ENCODE peak calls at places on chromosomes 16 and 17, in nine cellular contexts. R is HCT116; F is thoracic aorta; W is A549; U is tibial nerve; H is aorta; A is naive thymus-derived CD4-positive, alpha-beta T cell; O is hepatocyte; E is HepG2. Z is an unnamed sample. For H3K9me3, the result is how much of the 10 kb centered on the place peaks cover.

GRCh38 chr17:38341035-38341721 is 2.6 kb downstream of the GPR179 start:
- DNase-seq in E (peak), H (no peak), R (no peak), O (peak), F (no peak), U (peak), A (no peak), W (no peak), Z (no peak)

GRCh38 chr17:29155235-29155965 is 24.8 kb downstream of the MYO18A start:
- DNase-seq in A (no peak), O (peak), R (peak), H (peak), U (no peak), E (peak), W (peak), F (no peak), Z (no peak)

GRCh38 chr16:49061315-49061714 is 220.3 kb downstream of the CBLN1 start:
- DNase-seq in U (no peak), A (no peak), R (no peak), E (no peak), O (no peak), W (no peak), H (no peak), F (no peak), Z (no peak)

GRCh38 chr16:57824880-57825279 is 22.6 kb upstream of the KIFC3 start:
- DNase-seq in A (no peak), H (no peak), O (peak), F (no peak), U (no peak), E (peak), R (no peak), W (no peak), Z (no peak)

GRCh38 chr17:80613732-80614071 is 69.1 kb downstream of the RPTOR start:
- DNase-seq in R (no peak), H (no peak), A (no peak), W (no peak), O (no peak), U (no peak), F (no peak), E (no peak), Z (no peak)

GRCh38 chr17:62968445-62968923 is 2.4 kb downstream of the TANC2 start:
- DNase-seq in H (no peak), E (peak), W (peak), A (no peak), F (no peak), O (peak), R (peak), U (peak), Z (peak)

GRCh38 chr16:30740364-30741251 is 7.6 kb upstream of the PHKG2 start:
- DNase-seq in F (peak), W (peak), U (peak), H (peak), E (no peak), R (peak), A (no peak), O (peak), Z (no peak)

GRCh38 chr17:3688852-3689261 is 7.1 kb downstream of the P2RX5 start:
- DNase-seq in O (no peak), F (no peak), E (no peak), H (no peak), U (no peak), W (no peak), R (no peak), A (no peak), Z (no peak)

GRCh38 chr16:85253127-85253941 is 141.1 kb upstream of the CIBAR2 start:
- DNase-seq in H (peak), O (peak), F (no peak), A (peak), E (peak), U (peak), W (peak), R (no peak), Z (peak)

GRCh38 chr17:1511290-1511689 is 5.1 kb downstream of the INPP5K start:
- DNase-seq in A (no peak), F (no peak), U (no peak), H (peak), E (no peak), O (no peak), W (no peak), R (no peak), Z (no peak)

GRCh38 chr16:55661842-55662479 is 6.2 kb downstream of the SLC6A2 start:
- DNase-seq in R (no peak), E (no peak), A (no peak), H (no peak), W (no peak), F (no peak), U (no peak), O (no peak), Z (no peak)

GRCh38 chr17:65772989-65773388 is 211.5 kb upstream of the AXIN2 start:
- DNase-seq in F (no peak), R (no peak), A (no peak), U (no peak), W (no peak), H (no peak), O (no peak), E (no peak), Z (no peak)

GRCh38 chr17:68399638-68400403 is 57.5 kb downstream of the WIPI1 start:
- DNase-seq in A (no peak), W (no peak), F (no peak), O (peak), H (no peak), U (no peak), R (no peak), E (no peak), Z (no peak)

GRCh38 chr17:58679263-58680037 is 12.4 kb downstream of the TEX14 start:
- DNase-seq in U (no peak), O (no peak), F (no peak), E (peak), H (no peak), W (peak), A (no peak), R (peak), Z (no peak)

GRCh38 chr16:78648517-78648916 is 549.1 kb downstream of the WWOX start:
- DNase-seq in R (no peak), H (no peak), A (no peak), W (no peak), E (no peak), U (no peak), O (no peak), F (no peak), Z (no peak)

GRCh38 chr16:23131036-23131435 is 18.2 kb downstream of the USP31 start:
- DNase-seq in F (no peak), E (no peak), O (no peak), W (no peak), H (no peak), U (no peak), A (no peak), R (no peak), Z (no peak)

GRCh38 chr17:63369233-63369632 is 76.9 kb downstream of the CYB561 start:
- DNase-seq in F (no peak), O (no peak), E (no peak), W (no peak), A (no peak), R (no peak), H (no peak), U (no peak), Z (no peak)

GRCh38 chr16:12436201-12436657 is 367.5 kb downstream of the CPPED1 start:
- DNase-seq in E (no peak), U (no peak), R (no peak), O (no peak), H (no peak), F (no peak), A (no peak), W (no peak), Z (no peak)

GRCh38 chr17:77347544-77347943 is 206.8 kb downstream of the SEC14L1 start:
- DNase-seq in H (no peak), R (no peak), F (no peak), U (no peak), A (no peak), O (no peak), W (no peak), E (no peak), Z (no peak)

GRCh38 chr17:27481327-27481726 is 25.1 kb downstream of the KSR1 start:
- DNase-seq in U (no peak), F (no peak), H (no peak), A (no peak), E (no peak), W (no peak), R (no peak), O (no peak), Z (peak)

GRCh38 chr17:31841850-31842415 is 17.1 kb downstream of the COPRS start:
- DNase-seq in U (no peak), R (no peak), A (no peak), H (no peak), W (no peak), E (no peak), O (no peak), F (no peak), Z (no peak)

GRCh38 chr16:10964891-10965326 is 20.5 kb downstream of the CLEC16A start:
- DNase-seq in U (no peak), H (no peak), O (no peak), F (no peak), E (no peak), A (no peak), R (no peak), W (no peak), Z (peak)

GRCh38 chr16:81740163-81740562 is 38.9 kb upstream of the PLCG2 start:
- DNase-seq in O (no peak), H (no peak), E (peak), F (no peak), U (no peak), A (no peak), R (no peak), W (no peak), Z (no peak)

GRCh38 chr16:19907161-19907992 is 22.7 kb upstream of the GPRC5B start:
- DNase-seq in A (peak), E (peak), R (peak), U (peak), W (peak), H (peak), O (peak), F (no peak), Z (peak)

GRCh38 chr16:15415411-15416070 is 18.8 kb upstream of the BMERB1 start:
- DNase-seq in U (no peak), E (no peak), O (no peak), H (no peak), R (no peak), F (no peak), W (no peak), A (no peak), Z (no peak)
- H3K27ac ChIP-seq in U (no peak), E (no peak), O (no peak), H (no peak), R (no peak), F (no peak), W (no peak), A (no peak), Z (no peak)

GRCh38 chr17:8326591-8327583 is 12.8 kb upstream of the ODF4 start:
- DNase-seq in A (peak), O (peak), F (no peak), R (no peak), H (peak), E (no peak), U (peak), W (no peak), Z (peak)
- H3K4me3 ChIP-seq in A (peak), O (peak), F (peak), R (no peak), H (peak), E (peak), U (peak), W (no peak), Z (peak)

GRCh38 chr16:35440875-35441274 is 1981.5 kb downstream of the TP53TG3F start:
- DNase-seq in O (no peak), U (no peak), R (no peak), A (no peak), H (no peak), E (no peak), W (no peak), F (no peak), Z (no peak)
- H3K9me3 ChIP-seq in O (under half), U (under half), R (under half), A (under half), H (under half), E (half or more), W (under half), F (under half), Z (under half)

GRCh38 chr17:78375401-78376079 is 2.9 kb upstream of the PGS1 start:
- DNase-seq in O (peak), H (peak), A (no peak), F (no peak), R (no peak), E (peak), U (no peak), W (no peak), Z (no peak)
- H3K27ac ChIP-seq in O (peak), H (no peak), A (no peak), F (no peak), R (no peak), E (peak), U (no peak), W (peak), Z (no peak)

GRCh38 chr17:83083368-83084201 is 4.2 kb downstream of the METRNL start:
- DNase-seq in A (no peak), R (no peak), H (peak), E (no peak), F (no peak), U (no peak), W (peak), O (peak), Z (peak)
- H3K4me3 ChIP-seq in A (no peak), R (peak), H (no peak), E (no peak), F (peak), U (no peak), W (no peak), O (no peak), Z (no peak)

GRCh38 chr16:66599726-66600125 is 4.8 kb upstream of the CMTM3 start:
- DNase-seq in W (no peak), A (no peak), O (no peak), H (no peak), F (no peak), E (no peak), R (no peak), U (no peak), Z (no peak)

GRCh38 chr16:66604376-66605176 is at the start of gene CMTM3:
- DNase-seq in W (peak), O (peak), U (peak), E (peak), H (peak), R (peak), F (no peak), A (peak), Z (peak)

GRCh38 chr16:66603537-66604375 is 748 bp upstream of the CMTM3 start:
- DNase-seq in W (peak), O (peak), R (no peak), E (peak), U (peak), A (peak), F (no peak), H (peak), Z (peak)

GRCh38 chr16:66600484-66600883 is 4.0 kb upstream of the CMTM3 start:
- DNase-seq in H (no peak), R (no peak), W (no peak), A (no peak), E (no peak), F (no peak), U (no peak), O (no peak), Z (no peak)

DNA sequence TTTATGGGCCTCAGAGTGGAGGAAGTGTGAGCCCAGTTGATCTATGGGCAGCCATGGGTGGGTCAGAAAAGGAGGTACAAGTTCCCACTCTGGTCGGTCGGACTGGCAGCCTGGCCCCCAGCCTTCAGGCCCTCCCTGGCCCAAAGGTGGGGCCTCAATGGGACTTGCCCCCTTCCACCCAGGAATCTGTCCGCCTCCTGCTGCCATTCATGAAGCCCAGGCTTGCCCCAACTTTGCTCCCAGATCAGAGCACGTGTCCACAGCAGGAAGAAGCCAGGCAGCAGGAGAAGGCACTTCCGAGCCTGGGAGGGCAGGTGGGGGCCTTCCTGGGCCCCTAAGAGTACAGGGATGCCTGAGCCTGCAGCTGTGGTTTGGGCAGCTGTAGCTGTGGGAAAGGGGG is 3.0 kb upstream of the CMTM3 start:
- DNase-seq in H (no peak), O (no peak), A (no peak), W (no peak), F (no peak), R (no peak), U (no peak), E (no peak), Z (no peak)
- H3K9me3 ChIP-seq in H (under half), O (under half), A (under half), W (under half), F (under half), R (under half), U (under half), E (under half), Z (under half)